ENCODE peak calls at places on chromosome 22, in ten cellular contexts. W is thoracic aorta; Y is tibial nerve; A is A549; R is GM23338; B is cardiac muscle cell; E is body of pancreas; I is CD4-positive, alpha-beta T cell; U is neuronal stem cell; J is kidney. P is an unnamed sample.

GRCh38 chr22:41382098-41382578 is 396 bp downstream of the TEF start:
- DNase-seq in W (peak), Y (peak), A (peak), R (peak), B (no peak), E (peak), I (peak), U (no peak), J (peak), P (peak)

GRCh38 chr22:23248583-23248982 is 68.3 kb downstream of the BCR start:
- DNase-seq in W (no peak), Y (no peak), A (no peak), R (peak), B (no peak), E (peak), I (no peak), U (no peak), J (peak), P (no peak)

GRCh38 chr22:42317691-42318547 is 47.5 kb upstream of the TCF20 start:
- DNase-seq in W (no peak), Y (no peak), A (no peak), R (peak), B (no peak), E (peak), I (no peak), U (no peak), J (peak), P (peak)

GRCh38 chr22:28538922-28539321 is 140.7 kb downstream of the TTC28 start:
- DNase-seq in W (no peak), Y (no peak), A (no peak), R (no peak), B (no peak), E (no peak), I (no peak), U (no peak), J (no peak), P (no peak)

GRCh38 chr22:39938509-39938908 is 21.7 kb upstream of the TMA7B start:
- DNase-seq in W (no peak), Y (no peak), A (no peak), R (no peak), B (no peak), E (no peak), I (no peak), U (no peak), J (no peak), P (no peak)

GRCh38 chr22:50626856-50627451 is 998 bp downstream of the ARSA start:
- DNase-seq in W (no peak), Y (no peak), A (no peak), R (no peak), B (no peak), E (no peak), I (no peak), U (no peak), J (peak), P (no peak)

GRCh38 chr22:24975125-24975640 is 22.7 kb downstream of the KIAA1671 start:
- DNase-seq in W (no peak), Y (no peak), A (no peak), R (no peak), B (no peak), E (no peak), I (no peak), U (no peak), J (no peak), P (no peak)

GRCh38 chr22:21587803-21588611 is 20.5 kb downstream of the UBE2L3 start:
- DNase-seq in W (no peak), Y (no peak), A (no peak), R (no peak), B (peak), E (no peak), I (no peak), U (no peak), J (no peak), P (no peak)

GRCh38 chr22:40922484-40923303 is 28.5 kb upstream of the RBX1 start:
- DNase-seq in W (no peak), Y (peak), A (peak), R (peak), B (peak), E (no peak), I (no peak), U (peak), J (no peak), P (no peak)

GRCh38 chr22:42202669-42203068 is 67.8 kb downstream of the TCF20 start:
- DNase-seq in W (no peak), Y (no peak), A (no peak), R (no peak), B (peak), E (no peak), I (peak), U (no peak), J (no peak), P (no peak)

GRCh38 chr22:45889539-45890350 is 87.2 kb downstream of the WNT7B start:
- DNase-seq in W (no peak), Y (no peak), A (no peak), R (peak), B (peak), E (no peak), I (no peak), U (peak), J (peak), P (peak)

GRCh38 chr22:26516503-26516902 is 4.2 kb upstream of the TFIP11 start:
- DNase-seq in W (no peak), Y (no peak), A (no peak), R (no peak), B (no peak), E (peak), I (no peak), U (no peak), J (no peak), P (no peak)

GRCh38 chr22:40289991-40290459 is 56.3 kb upstream of the ADSL start:
- DNase-seq in W (no peak), Y (no peak), A (no peak), R (no peak), B (no peak), E (no peak), I (peak), U (no peak), J (no peak), P (no peak)

GRCh38 chr22:32850157-32850556 is 48.7 kb downstream of the TIMP3 start:
- DNase-seq in W (no peak), Y (no peak), A (no peak), R (no peak), B (no peak), E (no peak), I (no peak), U (no peak), J (no peak), P (no peak)

GRCh38 chr22:18954333-18954732 is 18.2 kb upstream of the PRODH start:
- DNase-seq in W (no peak), Y (peak), A (peak), R (peak), B (peak), E (peak), I (peak), U (peak), J (peak), P (peak)

GRCh38 chr22:32839776-32840571 is 38.5 kb downstream of the TIMP3 start:
- DNase-seq in W (no peak), Y (no peak), A (no peak), R (no peak), B (peak), E (no peak), I (no peak), U (no peak), J (no peak), P (no peak)

GRCh38 chr22:28801845-28802594 is 1.7 kb upstream of the XBP1 start:
- DNase-seq in W (no peak), Y (peak), A (no peak), R (peak), B (no peak), E (peak), I (no peak), U (no peak), J (peak), P (no peak)

GRCh38 chr22:24117942-24118341 is 63.3 kb upstream of the SUSD2 start:
- DNase-seq in W (no peak), Y (no peak), A (no peak), R (peak), B (no peak), E (no peak), I (no peak), U (no peak), J (no peak), P (no peak)

GRCh38 chr22:48185656-48186055 is 1423.2 kb downstream of the TBC1D22A start:
- DNase-seq in W (no peak), Y (no peak), A (no peak), R (no peak), B (no peak), E (no peak), I (no peak), U (no peak), J (no peak), P (no peak)

GRCh38 chr22:22684605-22685561 is 40.5 kb downstream of the GGTLC2 start:
- DNase-seq in W (no peak), Y (no peak), A (peak), R (peak), B (peak), E (peak), I (no peak), U (no peak), J (no peak), P (no peak)

GRCh38 chr22:29831186-29831921 is 6.7 kb downstream of the ASCC2 start:
- DNase-seq in W (no peak), Y (no peak), A (no peak), R (no peak), B (no peak), E (no peak), I (no peak), U (no peak), J (no peak), P (no peak)
- H3K27ac ChIP-seq in W (no peak), Y (no peak), A (no peak), R (no peak), B (peak), E (no peak), I (no peak), U (no peak), J (no peak), P (no peak)

DNA sequence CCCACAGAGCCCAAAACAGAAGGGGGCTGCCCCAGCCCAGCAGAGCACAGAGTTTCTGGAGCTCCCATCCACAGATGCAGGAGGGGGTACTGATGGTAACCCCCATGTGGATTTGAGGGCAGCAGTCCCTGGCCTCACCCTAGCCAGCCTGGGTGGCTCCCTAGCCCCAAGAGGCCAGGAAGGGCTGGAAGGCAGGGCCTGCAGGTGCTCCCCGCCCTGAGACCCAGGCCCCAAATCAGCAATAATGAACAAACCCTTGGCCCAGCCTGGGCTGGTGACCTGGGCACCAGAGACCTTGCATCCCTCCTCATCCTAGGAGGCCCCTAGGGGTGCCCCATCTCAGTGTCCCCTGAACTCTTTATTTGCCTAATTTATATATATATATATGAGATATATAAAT is 61.6 kb downstream of the MORC2 start:
- DNase-seq in W (no peak), Y (no peak), A (no peak), R (no peak), B (no peak), E (no peak), I (no peak), U (no peak), J (no peak), P (no peak)
- H3K27ac ChIP-seq in W (no peak), Y (no peak), A (no peak), R (no peak), B (no peak), E (no peak), I (no peak), U (no peak), J (no peak), P (no peak)

DNA sequence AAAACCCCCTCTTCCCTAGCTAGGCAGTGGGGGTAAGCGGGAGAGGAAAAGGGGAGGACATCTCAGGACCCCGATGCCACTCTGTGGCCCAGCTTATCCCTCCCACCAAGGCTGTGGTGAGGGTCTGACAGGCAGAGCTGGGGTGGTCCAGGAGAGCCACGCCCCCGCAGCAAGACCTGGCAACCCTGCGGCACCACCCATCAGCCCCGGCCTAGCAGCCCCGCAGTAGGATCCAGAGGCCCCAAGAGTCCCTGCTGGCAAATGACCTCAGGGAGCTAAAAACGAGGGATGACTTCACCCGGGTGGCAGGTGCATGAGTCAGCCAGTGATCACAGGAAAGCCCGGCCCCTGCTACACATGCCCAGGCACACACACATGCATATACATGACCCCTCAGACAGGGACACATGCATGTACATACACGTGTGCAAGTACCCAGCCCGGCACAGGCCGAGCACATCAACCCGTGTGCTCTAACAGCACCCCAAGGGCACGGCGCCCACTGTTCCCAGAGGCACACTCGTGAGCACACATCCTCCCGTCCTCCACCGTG is 32.3 kb downstream of the ARVCF start:
- DNase-seq in W (peak), Y (no peak), A (peak), R (no peak), B (no peak), E (peak), I (no peak), U (no peak), J (peak), P (no peak)
- H3K27ac ChIP-seq in W (peak), Y (peak), A (peak), R (no peak), B (no peak), E (no peak), I (no peak), U (no peak), J (no peak), P (no peak)

GRCh38 chr22:38614331-38615122 is 41.7 kb downstream of the FAM227A start:
- DNase-seq in W (no peak), Y (no peak), A (peak), R (no peak), B (no peak), E (no peak), I (no peak), U (no peak), J (no peak), P (no peak)
- H3K27ac ChIP-seq in W (no peak), Y (no peak), A (no peak), R (no peak), B (no peak), E (no peak), I (no peak), U (no peak), J (no peak), P (no peak)

DNA sequence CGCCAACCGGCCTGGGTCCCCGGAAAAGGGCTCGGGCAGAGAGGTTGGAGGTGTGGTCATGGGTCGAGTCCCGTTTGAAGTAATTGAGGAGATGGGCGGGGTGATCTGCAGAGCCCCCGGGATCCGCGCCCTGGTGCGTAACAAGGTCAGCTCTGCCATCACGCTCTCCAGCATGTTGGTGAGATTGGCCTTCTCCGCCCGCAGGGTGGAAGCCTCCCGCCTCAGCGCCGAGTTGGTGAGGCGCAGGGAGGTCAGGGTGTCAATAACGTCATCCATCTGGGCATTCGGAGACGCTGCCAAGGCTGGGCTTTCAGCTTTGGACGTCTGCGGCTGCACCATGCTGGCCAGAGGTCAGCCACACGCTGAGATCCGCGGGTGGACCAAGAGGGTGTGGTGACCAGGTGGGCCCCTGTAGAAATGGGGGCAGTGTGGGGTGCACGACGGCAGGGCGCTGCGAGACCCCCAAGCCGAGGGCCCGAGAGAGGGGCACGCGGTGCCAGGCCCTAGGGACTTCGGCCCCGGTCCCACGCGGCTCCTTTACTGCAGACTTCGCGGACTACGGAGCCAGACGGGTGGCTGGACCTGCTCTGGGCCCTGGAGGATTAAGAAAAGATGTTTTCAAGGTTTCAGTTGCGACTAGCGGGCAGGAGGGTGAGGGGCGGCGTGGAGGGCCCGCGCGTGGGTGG is 672 bp downstream of the RTL6 start:
- DNase-seq in W (no peak), Y (no peak), A (no peak), R (peak), B (peak), E (peak), I (no peak), U (peak), J (peak), P (peak)
- H3K27ac ChIP-seq in W (peak), Y (peak), A (peak), R (no peak), B (peak), E (peak), I (no peak), U (no peak), J (peak), P (peak)

DNA sequence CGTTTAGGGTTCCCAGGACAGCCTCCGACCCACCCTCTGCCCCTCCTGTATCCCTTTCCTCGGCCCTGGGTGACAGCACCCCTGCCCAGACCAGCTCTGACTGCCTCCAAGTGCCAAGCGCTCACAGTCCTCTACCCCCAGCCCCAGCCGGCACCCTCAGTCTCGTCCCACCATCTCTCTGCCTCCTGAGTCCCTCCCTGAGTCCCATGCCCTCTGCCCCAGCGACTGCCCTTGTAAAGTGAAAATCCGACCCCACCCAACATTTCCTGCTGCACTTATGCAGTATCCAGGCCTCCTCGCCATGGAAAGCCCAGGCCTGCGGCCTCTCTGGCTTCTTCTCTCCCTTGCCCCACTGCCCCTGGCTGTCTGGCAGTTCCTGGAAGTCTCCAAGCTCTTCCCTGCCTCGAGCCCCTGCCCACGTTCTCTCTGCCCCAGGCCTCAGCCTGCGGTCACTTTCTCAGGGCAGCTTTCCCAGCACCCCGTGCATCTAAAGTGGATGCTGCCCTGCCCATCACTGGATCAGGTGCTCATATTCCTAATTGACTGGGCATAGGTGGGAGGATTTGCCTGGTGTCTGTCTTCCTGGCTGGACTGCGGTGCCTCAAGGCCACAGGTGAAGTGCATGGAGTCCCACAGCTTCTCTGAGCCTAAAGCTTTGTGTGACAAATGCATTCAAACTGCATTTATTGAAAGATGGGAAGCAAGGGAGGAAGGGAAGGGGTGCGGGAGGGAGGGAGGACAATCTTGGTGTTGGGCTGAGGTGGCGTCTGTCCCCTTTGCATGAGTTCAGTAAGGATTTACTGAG is 17.7 kb upstream of the IL2RB start:
- DNase-seq in W (no peak), Y (no peak), A (no peak), R (no peak), B (no peak), E (peak), I (no peak), U (no peak), J (peak), P (peak)
- H3K27ac ChIP-seq in W (no peak), Y (no peak), A (peak), R (no peak), B (no peak), E (no peak), I (no peak), U (no peak), J (peak), P (peak)

GRCh38 chr22:36160499-36160942 is at the start of gene APOL3:
- DNase-seq in W (no peak), Y (peak), A (no peak), R (no peak), B (peak), E (peak), I (peak), U (no peak), J (peak), P (peak)

GRCh38 chr22:36165161-36165560 is 4.6 kb upstream of the APOL3 start:
- DNase-seq in W (no peak), Y (no peak), A (no peak), R (no peak), B (no peak), E (no peak), I (no peak), U (no peak), J (no peak), P (no peak)

GRCh38 chr22:36163497-36163896 is 2.9 kb upstream of the APOL3 start:
- DNase-seq in W (no peak), Y (no peak), A (no peak), R (no peak), B (no peak), E (no peak), I (no peak), U (no peak), J (no peak), P (no peak)

GRCh38 chr22:36164621-36165020 is 4.1 kb upstream of the APOL3 start:
- DNase-seq in W (no peak), Y (no peak), A (no peak), R (no peak), B (no peak), E (no peak), I (no peak), U (no peak), J (no peak), P (no peak)

GRCh38 chr22:36162127-36163034 is 1.8 kb upstream of the APOL3 start:
- DNase-seq in W (no peak), Y (no peak), A (no peak), R (no peak), B (no peak), E (no peak), I (peak), U (no peak), J (no peak), P (no peak)
- H3K27ac ChIP-seq in W (no peak), Y (no peak), A (no peak), R (no peak), B (no peak), E (no peak), I (peak), U (no peak), J (no peak), P (no peak)

DNA sequence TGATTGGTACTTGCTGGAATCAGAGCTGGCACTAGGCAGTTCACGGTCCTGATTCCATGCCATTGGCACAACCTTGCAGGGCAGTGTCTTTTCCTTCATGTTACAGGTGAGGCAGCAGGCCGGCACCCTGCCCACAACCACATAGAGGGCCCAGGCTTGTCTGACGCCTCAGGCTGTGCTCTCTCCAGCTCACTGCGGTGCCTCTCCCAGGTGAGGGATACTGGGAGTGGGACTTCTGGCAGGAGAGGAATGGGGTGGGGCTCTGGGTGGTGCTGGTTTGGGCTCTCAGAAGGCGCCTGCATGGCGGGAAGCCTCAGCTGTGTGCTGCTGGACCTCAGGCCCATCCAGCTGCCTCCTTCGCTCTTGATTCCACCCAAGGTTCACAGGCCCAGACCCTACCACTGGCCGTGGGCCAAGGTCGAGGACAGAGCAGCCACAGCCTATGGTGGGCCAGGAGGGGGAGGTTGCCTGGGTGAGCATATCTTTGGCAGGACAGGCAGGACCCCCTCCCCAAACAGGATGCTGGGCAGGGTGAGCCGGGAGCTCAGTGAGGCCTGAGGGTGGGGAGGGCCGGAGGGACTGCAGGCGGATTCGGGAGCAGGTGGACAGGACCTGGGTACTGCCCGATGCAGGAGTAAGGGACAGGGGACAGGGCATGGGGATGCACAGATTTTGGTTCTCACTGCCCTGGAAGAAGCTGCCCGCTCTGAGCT is 7.0 kb upstream of the MPPED1 start:
- DNase-seq in W (no peak), Y (no peak), A (no peak), R (no peak), B (no peak), E (no peak), I (no peak), U (no peak), J (no peak), P (no peak)
- H3K27ac ChIP-seq in W (no peak), Y (no peak), A (no peak), R (no peak), B (no peak), E (no peak), I (no peak), U (no peak), J (no peak), P (no peak)

GRCh38 chr22:31124290-31124689 is 1.5 kb downstream of the INPP5J start:
- DNase-seq in W (no peak), Y (no peak), A (no peak), R (no peak), B (no peak), E (no peak), I (no peak), U (no peak), J (no peak), P (peak)
- H3K27ac ChIP-seq in W (no peak), Y (no peak), A (no peak), R (no peak), B (no peak), E (no peak), I (no peak), U (no peak), J (no peak), P (no peak)

P was measured in left lung.